ENCODE peak calls at places on chromosomes 13 and 19, in ten cellular contexts. W is endothelial cell; P is activated CD4-positive, alpha-beta T cell treated with anti-CD3 and anti-CD28 coated beads for 1 hour; G is type B pancreatic cell; Q is head of caudate nucleus; B is HepG2; S is mesothelial cell of epicardium; Z is stomach; N is NCI-H1092 treated with DMSO at 0.1 percent for 48 hours; R is activated T-helper 9 cell treated with anti-CD3 and anti-CD28 coated beads, Interleukin-2, amount 50 U/mL, for 16 hours. J is an unnamed sample.
A peak's percentile ranks its signal among the peaks of the same experiment; 100 is the strongest.

GRCh38 chr19:13056052-13056660 is 46.5 kb downstream of the LYL1 start:
- DNase-seq in W (no peak), Z (peak; percentile 52), G (peak; percentile 80), Q (no peak), B (no peak), N (no peak), P (no peak), S (peak; percentile 76), R (no peak), J (peak; percentile 87)

GRCh38 chr13:111480976-111481375 is 160.5 kb downstream of the TEX29 start:
- DNase-seq in Z (peak; percentile 29), W (no peak), Q (no peak), B (no peak), S (no peak), P (no peak), N (peak; percentile 100), R (no peak), G (peak; percentile 43), J (no peak)

GRCh38 chr13:87820221-87820620 is 149.1 kb downstream of the SLITRK5 start:
- DNase-seq in W (no peak), Z (no peak), G (no peak), S (no peak), Q (no peak), R (no peak), B (no peak), P (no peak), N (no peak), J (no peak)

GRCh38 chr19:28636706-28637105 is 576.2 kb downstream of the UQCRFS1 start:
- DNase-seq in B (no peak), S (no peak), W (no peak), R (no peak), Q (peak; percentile 65), N (no peak), Z (no peak), P (no peak), G (no peak), J (no peak)

GRCh38 chr13:98214008-98214643 is 37.1 kb upstream of the RNF113B start:
- DNase-seq in R (no peak), G (no peak), P (no peak), Z (no peak), W (no peak), N (no peak), Q (peak; percentile 47), B (no peak), S (peak; percentile 56), J (no peak)

GRCh38 chr13:59531571-59532091 is 632.1 kb downstream of the DIAPH3 start:
- DNase-seq in N (peak; percentile 64), P (no peak), B (peak; percentile 3), R (no peak), Q (peak; percentile 63), G (no peak), Z (peak; percentile 67), W (peak; percentile 67), S (peak; percentile 72), J (peak; percentile 30)

GRCh38 chr13:44108345-44108858 is 228.7 kb downstream of the LACC1 start:
- DNase-seq in P (no peak), B (peak; percentile 57), Z (peak; percentile 72), R (no peak), W (no peak), G (no peak), S (no peak), N (no peak), Q (no peak), J (no peak)

GRCh38 chr13:76331948-76332712 is 554.1 kb downstream of the KCTD12 start:
- DNase-seq in P (no peak), S (no peak), N (no peak), G (no peak), Q (no peak), W (no peak), B (no peak), R (no peak), Z (no peak), J (no peak)

GRCh38 chr19:2701361-2702169 is 929 bp downstream of the GNG7 start:
- DNase-seq in W (no peak), P (no peak), R (no peak), Q (no peak), B (no peak), Z (no peak), N (no peak), S (no peak), G (no peak), J (peak; percentile 62)

GRCh38 chr13:33971305-33971819 is 153.4 kb downstream of the RFC3 start:
- DNase-seq in N (no peak), S (no peak), B (no peak), G (no peak), Q (no peak), Z (no peak), P (no peak), W (no peak), R (no peak), J (no peak)

GRCh38 chr13:110250258-110250891 is 56.6 kb downstream of the COL4A1 start:
- DNase-seq in Q (no peak), W (no peak), P (no peak), G (no peak), B (no peak), S (peak; percentile 35), Z (no peak), R (no peak), N (no peak), J (no peak)

GRCh38 chr13:32208860-32209259 is 106.3 kb downstream of the ZAR1L start:
- DNase-seq in Q (no peak), N (no peak), S (no peak), P (no peak), B (no peak), Z (no peak), R (no peak), W (no peak), G (no peak), J (no peak)

GRCh38 chr19:46571495-46571894 is 29.6 kb upstream of the CALM3 start:
- DNase-seq in R (no peak), N (no peak), B (peak; percentile 64), W (peak; percentile 35), S (no peak), P (no peak), Z (no peak), Q (no peak), G (no peak), J (peak; percentile 86)

GRCh38 chr19:29554149-29554548 is 28.4 kb downstream of the VSTM2B start:
- DNase-seq in P (no peak), S (no peak), G (no peak), W (no peak), Z (no peak), Q (no peak), N (no peak), B (no peak), R (no peak), J (no peak)

GRCh38 chr13:45781553-45782326 is 69.8 kb downstream of the SIAH3 start:
- DNase-seq in G (no peak), Q (no peak), W (no peak), S (peak; percentile 46), P (no peak), B (no peak), N (peak; percentile 97), R (no peak), Z (peak; percentile 79), J (no peak)

GRCh38 chr13:37175996-37176395 is 70.5 kb upstream of the CSNK1A1L start:
- DNase-seq in Q (no peak), G (no peak), Z (no peak), N (no peak), B (no peak), W (no peak), S (no peak), R (no peak), P (no peak), J (no peak)

GRCh38 chr19:18093439-18094161 is 4.0 kb upstream of the MAST3 start:
- DNase-seq in S (no peak), W (no peak), P (no peak), Q (peak; percentile 26), N (no peak), R (no peak), G (no peak), Z (no peak), B (peak; percentile 47), J (peak; percentile 66)

GRCh38 chr19:48390188-48391099 is 907 bp downstream of the KDELR1 start:
- DNase-seq in Q (peak; percentile 70), G (peak; percentile 80), B (peak; percentile 44), N (no peak), W (peak; percentile 77), Z (peak; percentile 70), S (peak; percentile 82), R (peak; percentile 51), P (peak; percentile 54), J (peak; percentile 92)

GRCh38 chr13:92377396-92377795 is 849.2 kb upstream of the GPC6 start:
- DNase-seq in P (no peak), R (no peak), G (no peak), N (no peak), Q (no peak), W (no peak), Z (no peak), S (no peak), B (no peak), J (no peak)

GRCh38 chr19:10864538-10864899 is 6.8 kb upstream of the CARM1 start:
- DNase-seq in G (peak; percentile 88), S (peak; percentile 89), B (peak; percentile 68), W (peak; percentile 87), N (peak; percentile 49), P (peak; percentile 65), Q (peak; percentile 90), R (peak; percentile 68), Z (peak; percentile 90), J (peak; percentile 94)

GRCh38 chr13:98557934-98558630 is 18.8 kb downstream of the STK24 start:
- DNase-seq in R (no peak), P (no peak), N (no peak), W (no peak), Q (no peak), S (no peak), G (no peak), Z (no peak), B (no peak), J (no peak)

GRCh38 chr19:51327066-51327985 is 14.6 kb downstream of the VSIG10L start:
- DNase-seq in N (no peak), G (no peak), Z (peak; percentile 28), S (no peak), B (peak; percentile 59), Q (no peak), W (peak; percentile 76), P (no peak), R (peak; percentile 30), J (peak; percentile 99)

GRCh38 chr19:45294291-45295029 is 28.2 kb downstream of the CKM start:
- DNase-seq in S (no peak), N (no peak), Z (no peak), R (no peak), G (no peak), P (no peak), Q (peak; percentile 69), B (no peak), W (no peak), J (no peak)

GRCh38 chr19:45152504-45153338 is 8.1 kb downstream of the NKPD1 start:
- DNase-seq in P (peak; percentile 16), Q (peak; percentile 56), G (no peak), R (peak; percentile 14), B (no peak), W (no peak), S (no peak), Z (peak; percentile 58), N (no peak), J (peak; percentile 81)

GRCh38 chr19:719081-719512 is 10.4 kb downstream of the PALM start:
- DNase-seq in P (no peak), S (no peak), N (no peak), Q (peak; percentile 77), R (no peak), B (peak; percentile 39), Z (no peak), W (no peak), G (no peak), J (peak; percentile 82)

GRCh38 chr13:114130708-114131580 is 1.5 kb downstream of the RASA3 start:
- DNase-seq in W (peak; percentile 56), N (peak; percentile 52), R (no peak), P (peak; percentile 31), G (no peak), Q (peak; percentile 54), B (no peak), S (no peak), Z (no peak), J (peak; percentile 84)

GRCh38 chr13:111845621-111846351 is 221.2 kb upstream of the SOX1 start:
- DNase-seq in W (no peak), R (no peak), G (peak; percentile 62), Q (peak; percentile 73), N (peak; percentile 49), B (no peak), S (no peak), Z (no peak), P (no peak), J (peak; percentile 84)

GRCh38 chr19:50893047-50893737 is 18.0 kb downstream of the KLK4 start:
- DNase-seq in B (no peak), S (no peak), Q (no peak), W (no peak), Z (no peak), P (no peak), G (no peak), R (no peak), N (no peak), J (peak; percentile 54)